ENCODE peak calls at places on chromosomes 12 and 14, in seven cellular contexts. U is astrocyte, R is uterus, Y is transverse colon, P is thoracic aorta, C is IMR-90, V is MM.1S. X is an unnamed sample.

GRCh38 chr14:54106802-54107377 is 150.3 kb upstream of the BMP4 start:
- DNase-seq in U (peak; percentile 40), R (no peak), Y (no peak), P (no peak), C (no peak), V (no peak), X (no peak)

GRCh38 chr12:71665109-71665476 is 992 bp downstream of the THAP2 start:
- DNase-seq in U (no peak), R (no peak), Y (no peak), P (no peak), C (no peak), V (peak; percentile 13), X (no peak)

GRCh38 chr14:36661506-36662257 is at the start of gene PAX9:
- DNase-seq in U (peak; percentile 44), R (peak; percentile 62), Y (peak; percentile 86), P (no peak), C (peak; percentile 41), V (peak; percentile 82), X (peak; percentile 87)

GRCh38 chr12:75208851-75209781 is 523 bp downstream of the KCNC2 start:
- DNase-seq in U (peak; percentile 34), R (no peak), Y (no peak), P (no peak), C (peak; percentile 18), V (no peak), X (no peak)

GRCh38 chr12:113242560-113242959 is 21.3 kb downstream of the TPCN1 start:
- DNase-seq in U (no peak), R (no peak), Y (no peak), P (no peak), C (no peak), V (no peak), X (no peak)

GRCh38 chr12:75705749-75706719 is 194.6 kb upstream of the KRR1 start:
- DNase-seq in U (peak; percentile 100), R (peak; percentile 45), Y (no peak), P (peak; percentile 4), C (peak; percentile 100), V (no peak), X (no peak)

GRCh38 chr12:106078358-106079025 is 60.3 kb downstream of the NUAK1 start:
- DNase-seq in U (peak; percentile 88), R (peak; percentile 62), Y (peak; percentile 15), P (peak; percentile 53), C (peak; percentile 64), V (no peak), X (peak; percentile 57)

GRCh38 chr12:55727643-55728184 is 1.1 kb downstream of the CD63 start:
- DNase-seq in U (no peak), R (peak; percentile 70), Y (peak; percentile 59), P (no peak), C (peak; percentile 61), V (no peak), X (no peak)

GRCh38 chr12:60052483-60052882 is 456.7 kb downstream of the SLC16A7 start:
- DNase-seq in U (peak; percentile 15), R (no peak), Y (no peak), P (no peak), C (peak; percentile 13), V (no peak), X (no peak)

GRCh38 chr12:109770861-109771670 is 57.4 kb downstream of the FAM222A start:
- DNase-seq in U (no peak), R (no peak), Y (no peak), P (no peak), C (no peak), V (no peak), X (peak; percentile 71)

GRCh38 chr14:22994762-22995275 is 12.5 kb upstream of the AJUBA start:
- DNase-seq in U (no peak), R (no peak), Y (no peak), P (no peak), C (peak; percentile 48), V (no peak), X (no peak)

GRCh38 chr12:51270847-51271518 is 768 bp upstream of the SMAGP start:
- DNase-seq in U (peak; percentile 87), R (no peak), Y (no peak), P (no peak), C (peak; percentile 86), V (no peak), X (no peak)

GRCh38 chr12:90234455-90234854 is 525.8 kb upstream of the ATP2B1 start:
- DNase-seq in U (peak; percentile 15), R (no peak), Y (no peak), P (no peak), C (peak; percentile 9), V (no peak), X (no peak)

GRCh38 chr12:21527451-21528180 is 1.5 kb downstream of the SPX start:
- DNase-seq in U (peak; percentile 35), R (peak; percentile 19), Y (peak; percentile 33), P (no peak), C (peak; percentile 18), V (peak; percentile 67), X (no peak)

GRCh38 chr12:69676257-69677012 is 22.7 kb downstream of the BEST3 start:
- DNase-seq in U (no peak), R (no peak), Y (no peak), P (no peak), C (peak; percentile 18), V (peak; percentile 16), X (no peak)

GRCh38 chr12:62730649-62731377 is 204.1 kb downstream of the PPM1H start:
- DNase-seq in U (peak; percentile 92), R (no peak), Y (no peak), P (no peak), C (peak; percentile 67), V (no peak), X (no peak)

DNA sequence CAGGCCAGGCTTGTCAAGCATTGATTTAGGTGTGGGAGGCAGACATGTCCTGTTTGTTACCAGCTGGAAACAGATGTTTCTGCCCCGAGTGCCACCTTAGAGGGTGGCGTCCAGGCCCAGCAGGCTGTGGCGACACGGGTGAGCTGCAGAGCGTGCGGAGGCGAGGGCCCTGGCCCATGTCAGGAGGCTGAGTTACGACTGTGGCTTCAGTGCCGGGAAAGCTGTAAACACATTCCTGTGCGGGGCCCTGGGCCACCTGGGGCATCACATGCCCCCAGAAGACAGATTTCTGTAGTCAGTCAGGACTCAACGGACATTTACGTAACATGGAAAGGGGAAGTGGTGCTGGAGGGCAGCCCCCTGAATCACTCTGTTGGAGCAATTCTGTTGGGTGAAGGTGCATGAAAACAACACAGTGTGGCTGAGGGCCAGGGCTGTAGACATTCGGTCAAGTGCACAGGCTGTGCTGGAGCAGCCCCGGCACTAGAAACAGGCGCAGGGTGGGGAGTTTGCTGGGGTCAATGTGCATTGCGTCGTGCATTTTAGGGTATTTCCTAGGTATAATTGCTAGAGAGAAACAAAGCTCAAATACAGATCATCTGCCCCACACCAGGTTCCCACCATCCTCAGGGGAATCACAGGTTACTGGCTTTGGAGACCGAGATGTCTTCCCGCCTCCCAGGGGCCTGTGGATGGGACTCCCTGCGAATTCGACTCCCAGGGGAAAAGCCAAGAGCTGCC is 291.8 kb downstream of the TMEM121 start:
- DNase-seq in U (no peak), R (no peak), Y (peak; percentile 16), P (no peak), C (no peak), V (no peak), X (no peak)
- H3K27ac ChIP-seq in U (no peak overlapping the region), R (no peak overlapping the region), Y (no peak overlapping the region), P (no peak overlapping the region), C (no peak overlapping the region), V (no peak overlapping the region), X (no peak overlapping the region)

DNA sequence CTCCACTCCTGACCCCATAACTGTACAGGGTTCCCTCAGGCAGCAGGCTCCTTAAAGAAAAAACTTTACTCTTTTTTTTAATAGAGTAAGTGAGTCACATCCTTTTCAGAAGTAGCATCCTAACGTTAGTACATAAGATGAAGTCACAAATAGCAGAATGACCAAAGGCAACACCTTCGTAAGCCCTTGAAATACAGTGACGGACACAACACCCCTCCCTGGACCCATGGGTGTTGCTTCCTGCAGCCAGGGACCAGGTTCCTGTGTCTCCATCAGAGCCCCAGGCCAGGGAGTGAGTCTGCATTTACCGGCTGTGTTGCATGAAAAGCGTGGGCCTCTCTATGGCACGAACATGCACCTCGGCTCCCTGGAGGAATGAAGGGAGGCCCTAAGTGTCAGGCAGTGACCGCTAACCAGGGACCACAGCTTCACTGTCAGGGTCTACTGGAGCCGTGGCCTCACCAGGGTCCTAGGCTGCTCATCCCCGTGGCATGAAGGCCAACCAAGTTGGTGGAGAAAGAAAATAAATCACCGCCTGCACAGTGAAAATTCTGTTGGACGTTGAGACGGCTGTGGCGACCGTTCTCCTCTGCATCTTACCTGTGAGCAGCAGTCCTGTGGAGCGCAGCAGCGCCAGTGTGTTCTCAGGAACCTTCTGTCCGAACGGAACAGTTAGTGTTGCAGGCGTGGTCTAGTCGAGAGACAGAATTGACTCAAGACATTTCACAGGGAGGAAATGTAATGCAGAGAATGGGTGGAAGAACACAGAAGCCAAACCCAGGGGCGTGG is 339.9 kb upstream of the SFSWAP start:
- DNase-seq in U (no peak), R (no peak), Y (no peak), P (no peak), C (no peak), V (no peak), X (peak; percentile 66)
- H3K27ac ChIP-seq in U (no peak overlapping the region), R (peak overlapping the region; percentile 63), Y (no peak overlapping the region), P (no peak overlapping the region), C (no peak overlapping the region), V (no peak overlapping the region), X (no peak overlapping the region)

GRCh38 chr14:104107611-104108569 is 22.4 kb downstream of the ASPG start:
- DNase-seq in U (no peak), R (no peak), Y (peak; percentile 61), P (no peak), C (no peak), V (no peak), X (peak; percentile 75)

GRCh38 chr14:104106471-104106991 is 21.0 kb downstream of the ASPG start:
- DNase-seq in U (no peak), R (no peak), Y (peak; percentile 12), P (no peak), C (no peak), V (no peak), X (peak; percentile 65)

GRCh38 chr14:104105822-104106470 is 20.4 kb downstream of the ASPG start:
- DNase-seq in U (no peak), R (no peak), Y (peak; percentile 64), P (no peak), C (no peak), V (no peak), X (peak; percentile 66)

GRCh38 chr14:104108570-104109060 is 23.1 kb downstream of the ASPG start:
- DNase-seq in U (no peak), R (no peak), Y (peak; percentile 8), P (no peak), C (no peak), V (no peak), X (peak; percentile 78)

GRCh38 chr14:104107101-104107581 is 21.6 kb downstream of the ASPG start:
- DNase-seq in U (no peak), R (no peak), Y (no peak), P (no peak), C (no peak), V (no peak), X (peak; percentile 76)
- H3K27ac ChIP-seq in U (no peak overlapping the region), R (no peak overlapping the region), Y (no peak overlapping the region), P (no peak overlapping the region), C (no peak overlapping the region), V (no peak overlapping the region), X (peak overlapping the region; percentile 81)

DNA sequence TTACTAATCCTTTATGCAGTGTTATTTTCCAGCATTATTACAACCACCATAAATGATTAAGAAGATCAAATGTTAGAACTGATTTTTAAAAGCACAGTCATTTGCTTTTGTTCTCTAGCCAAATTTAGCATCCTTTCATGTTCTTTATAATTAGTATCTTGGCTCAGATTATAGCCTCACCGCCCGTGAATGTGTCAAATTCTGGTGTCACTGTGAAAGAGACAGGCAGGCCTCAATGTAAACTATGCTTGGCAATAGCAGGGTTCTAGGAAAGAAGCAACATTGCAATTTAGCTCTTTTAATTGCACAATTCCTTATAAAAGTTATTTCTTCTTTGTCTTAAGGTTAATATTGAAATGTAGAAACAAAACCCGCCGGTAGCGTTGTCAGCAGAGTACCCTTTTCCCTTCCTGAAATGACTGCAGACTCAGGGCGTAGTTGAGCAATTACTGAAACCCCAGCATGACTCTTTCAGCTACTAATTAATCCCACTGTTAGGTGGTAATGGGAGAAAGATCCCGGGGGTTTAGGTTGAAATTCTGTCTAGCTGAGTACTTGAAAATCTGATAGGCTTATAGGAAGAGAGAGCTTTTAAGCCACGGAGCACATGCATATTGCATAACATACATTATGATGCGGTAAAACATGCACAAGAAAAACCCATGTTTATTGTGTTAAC is 1600.5 kb upstream of the SEL1L start:
- DNase-seq in U (no peak), R (no peak), Y (no peak), P (no peak), C (no peak), V (no peak), X (no peak)
- H3K27ac ChIP-seq in U (no peak overlapping the region), R (no peak overlapping the region), Y (no peak overlapping the region), P (no peak overlapping the region), C (no peak overlapping the region), V (no peak overlapping the region), X (no peak overlapping the region)

X was measured in suprapubic skin.